ENCODE peak calls at places on chromosomes 13 and 19, in four cellular contexts. U is GM12878, P is A549, N is HCT116. W is an unnamed sample.

GRCh38 chr13:34749046-34749445 is 193.0 kb upstream of the NBEA start:
- DNase-seq in U (no peak), N (no peak), P (no peak), W (no peak)

GRCh38 chr19:17286263-17286662 is 4.6 kb downstream of the ANKLE1 start:
- DNase-seq in P (no peak), N (no peak), U (no peak), W (no peak)

GRCh38 chr13:39559838-39560237 is 43.2 kb downstream of the LHFPL6 start:
- DNase-seq in P (no peak), U (no peak), N (no peak), W (no peak)

GRCh38 chr19:4456566-4456842 is 1.1 kb downstream of the UBXN6 start:
- DNase-seq in U (no peak), N (no peak), P (no peak), W (no peak)

GRCh38 chr13:101706651-101707050 is 254.2 kb downstream of the ITGBL1 start:
- DNase-seq in U (no peak), P (peak), N (no peak), W (peak)

GRCh38 chr19:51327066-51327985 is 14.6 kb downstream of the VSIG10L start:
- DNase-seq in P (peak), N (no peak), U (no peak), W (peak)

GRCh38 chr13:108944760-108945159 is 315.3 kb downstream of the MYO16 start:
- DNase-seq in U (no peak), P (no peak), N (no peak), W (peak)

GRCh38 chr13:109684084-109684835 is 102.1 kb downstream of the IRS2 start:
- DNase-seq in U (no peak), N (no peak), P (no peak), W (no peak)

GRCh38 chr19:46716672-46717033 is 261 bp downstream of the PRKD2 start:
- DNase-seq in U (no peak), P (peak), N (no peak), W (no peak)

GRCh38 chr13:48155850-48156249 is 60.9 kb upstream of the MED4 start:
- DNase-seq in P (peak), U (peak), N (peak), W (peak)

GRCh38 chr19:47068246-47068645 is 19.8 kb upstream of the TMEM160 start:
- DNase-seq in N (no peak), P (no peak), U (no peak), W (no peak)

GRCh38 chr19:45934551-45935230 is 20.1 kb upstream of the NANOS2 start:
- DNase-seq in P (no peak), N (no peak), U (no peak), W (no peak)

GRCh38 chr19:47711652-47712239 is 1.5 kb upstream of the EHD2 start:
- DNase-seq in U (no peak), N (no peak), P (no peak), W (peak)

GRCh38 chr13:41028051-41028450 is 8.9 kb upstream of the ELF1 start:
- DNase-seq in N (no peak), P (no peak), U (no peak), W (no peak)

GRCh38 chr19:43552616-43553015 is 19.6 kb downstream of the ZNF575 start:
- DNase-seq in P (no peak), N (no peak), U (no peak), W (no peak)

GRCh38 chr13:27966641-27967202 is 2.4 kb downstream of the CDX2 start:
- DNase-seq in U (no peak), N (no peak), P (no peak), W (no peak)

GRCh38 chr19:16951529-16951928 is 62.7 kb downstream of the F2RL3 start:
- DNase-seq in P (no peak), U (no peak), N (no peak), W (no peak)

GRCh38 chr19:35262101-35262761 is 6.5 kb upstream of the USF2 start:
- DNase-seq in P (no peak), N (no peak), U (no peak), W (no peak)

GRCh38 chr19:36215276-36216171 is 618 bp downstream of the ZNF146 start:
- DNase-seq in N (no peak), P (peak), U (no peak), W (peak)

DNA sequence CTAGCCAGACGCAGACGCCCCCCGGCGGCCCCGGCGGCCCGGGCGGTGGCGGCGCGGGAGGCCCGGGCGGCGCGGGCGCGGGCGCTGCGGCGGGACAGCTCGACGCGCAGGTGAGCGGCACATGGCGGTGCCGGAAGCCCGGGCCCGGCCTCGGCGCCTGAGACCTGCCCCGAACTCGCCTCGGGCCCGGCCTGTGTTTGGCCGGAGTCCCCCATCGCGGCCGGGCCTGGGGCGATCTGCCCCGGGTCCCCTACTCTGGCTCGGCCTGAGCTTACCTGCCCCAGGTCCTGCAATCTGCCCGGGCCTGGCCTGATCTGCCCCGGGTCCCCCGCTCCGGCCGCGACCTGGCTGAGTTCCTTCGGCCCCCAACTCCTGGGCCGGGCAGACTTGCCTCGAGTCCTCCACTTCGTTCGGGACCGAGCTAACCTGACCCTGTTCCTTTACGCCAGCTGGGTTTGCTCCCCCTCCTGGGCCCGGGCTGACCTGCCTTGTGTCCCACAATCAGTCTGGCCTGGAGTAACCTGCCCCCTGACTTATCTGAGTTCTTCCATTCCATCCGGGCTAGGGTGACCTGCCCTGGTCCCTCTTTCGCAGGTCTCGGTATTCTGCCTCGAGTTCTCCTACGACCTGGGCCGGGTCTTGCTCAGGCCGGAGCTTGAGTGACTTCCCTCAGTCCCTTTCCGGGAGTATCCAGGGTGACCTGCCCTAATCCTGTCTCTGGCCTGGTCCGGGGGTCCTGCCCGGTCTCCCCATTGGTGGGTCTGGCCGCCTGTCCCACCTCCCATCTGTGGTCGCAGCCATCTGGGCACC is 777 bp downstream of the UPF1 start:
- DNase-seq in U (no peak), N (no peak), P (peak), W (peak)
- TF ChIP-seq MAX in U (no peak), N (no peak), P (no peak), W (no peak)

GRCh38 chr13:31159306-31159705 is 2.4 kb downstream of the HSPH1 start:
- DNase-seq in U (no peak), P (no peak), N (no peak), W (no peak)
- H3K4me3 ChIP-seq in U (peak), P (peak), N (no peak), W (peak)

DNA sequence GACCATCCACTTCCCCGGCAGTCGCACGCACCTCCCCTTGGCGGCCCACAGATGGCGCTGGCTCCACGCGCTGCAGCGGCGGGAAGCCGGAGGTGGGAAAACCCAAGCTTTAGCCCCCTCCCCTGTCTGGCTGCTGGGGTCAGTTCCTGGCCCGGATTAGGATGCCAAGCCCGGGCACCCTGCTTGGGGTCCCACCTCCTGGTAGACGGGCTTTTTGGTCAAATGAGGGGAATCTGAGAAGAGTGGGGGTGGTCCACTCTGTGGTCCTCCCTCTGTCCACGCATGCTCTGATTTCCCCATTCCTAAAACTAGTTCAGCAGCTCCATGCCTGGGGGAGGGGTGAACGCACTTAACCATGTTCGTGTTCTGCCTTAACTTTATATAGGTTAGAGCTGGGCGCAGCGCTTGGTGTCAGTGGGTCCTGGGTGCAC is 8.1 kb upstream of the ADGRE2 start:
- DNase-seq in P (peak), U (no peak), N (no peak), W (peak)
- TF ChIP-seq CTCF in P (peak), U (peak), N (peak), W (peak)

GRCh38 chr13:51794959-51795358 is 9.0 kb downstream of the DHRS12 start:
- DNase-seq in U (no peak), P (no peak), N (no peak), W (no peak)
- TF ChIP-seq MAX in U (no peak), P (no peak), N (no peak), W (no peak)

DNA sequence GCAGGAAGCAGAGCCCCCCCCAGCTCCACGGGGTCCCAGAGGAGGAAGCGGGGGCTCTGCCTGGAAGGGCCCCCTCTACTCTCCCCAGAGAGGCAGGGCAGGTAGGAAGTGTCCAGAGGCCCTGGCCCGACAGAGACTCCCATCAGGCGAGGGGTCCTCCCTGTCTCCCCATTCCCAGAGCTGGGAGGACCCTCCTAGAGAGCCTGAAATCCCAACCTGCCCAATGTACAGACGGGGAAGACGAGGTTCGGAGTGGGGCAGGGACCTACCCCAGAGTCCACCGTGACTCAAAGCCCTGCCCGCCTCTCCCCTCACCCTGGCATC is 1.1 kb downstream of the TLE2 start:
- DNase-seq in P (no peak), N (no peak), U (no peak), W (no peak)
- H3K4me3 ChIP-seq in P (no peak), N (peak), U (no peak), W (no peak)

GRCh38 chr13:26095846-26096245 is 44.0 kb upstream of the SHISA2 start:
- DNase-seq in N (no peak), P (no peak), U (no peak), W (no peak)
- TF ChIP-seq CTCF in N (no peak), P (no peak), U (no peak), W (no peak)

DNA sequence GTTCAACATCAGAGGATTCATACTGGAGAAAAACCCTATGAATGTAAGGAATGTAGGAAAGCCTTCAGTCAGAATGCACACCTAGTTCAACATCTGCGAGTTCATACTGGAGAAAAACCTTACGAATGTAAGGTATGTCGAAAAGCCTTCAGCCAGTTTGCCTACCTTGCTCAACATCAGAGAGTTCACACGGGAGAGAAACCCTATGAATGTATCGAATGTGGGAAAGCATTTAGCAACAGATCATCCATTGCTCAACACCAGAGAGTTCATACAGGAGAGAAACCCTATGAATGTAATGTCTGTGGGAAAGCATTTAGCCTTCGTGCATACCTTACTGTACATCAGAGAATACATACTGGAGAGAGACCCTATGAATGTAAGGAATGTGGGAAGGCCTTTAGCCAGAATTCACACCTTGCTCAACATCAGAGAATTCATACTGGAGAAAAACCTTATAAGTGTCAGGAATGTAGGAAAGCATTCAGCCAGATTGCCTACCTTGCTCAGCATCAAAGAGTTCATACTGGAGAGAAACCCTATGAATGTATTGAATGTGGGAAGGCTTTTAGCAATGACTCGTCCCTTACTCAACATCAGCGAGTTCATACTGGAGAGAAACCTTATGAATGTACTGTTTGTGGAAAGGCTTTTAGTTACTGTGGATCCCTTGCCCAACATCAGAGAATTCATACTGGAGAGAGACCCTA is 15.4 kb downstream of the ZNF570 start:
- DNase-seq in P (no peak), U (no peak), N (no peak), W (no peak)
- TF ChIP-seq MAX in P (no peak), U (no peak), N (no peak), W (no peak)

DNA sequence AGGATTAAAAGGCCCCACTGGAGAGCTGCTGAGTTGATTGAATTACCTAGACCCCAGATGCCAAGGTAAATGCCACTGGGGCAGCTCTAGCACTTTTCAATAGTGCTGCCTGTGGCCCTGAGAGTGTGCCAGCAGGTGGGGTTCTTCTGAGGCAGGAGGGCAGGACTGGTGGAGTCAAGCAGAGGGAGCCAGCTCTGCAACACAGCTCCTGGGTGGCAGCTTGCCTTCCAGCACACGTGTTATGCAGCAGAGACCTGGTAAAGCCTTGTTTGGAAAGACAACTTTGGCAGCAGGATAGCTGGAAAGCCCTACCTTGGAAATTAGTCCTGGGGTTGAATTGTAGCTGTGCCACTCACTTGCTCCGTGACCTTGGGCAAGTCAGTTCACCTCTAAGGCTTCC is 306.6 kb downstream of the ATP8A2 start:
- DNase-seq in U (no peak), N (no peak), P (no peak), W (peak)
- H3K4me3 ChIP-seq in U (no peak), N (no peak), P (no peak), W (no peak)

GRCh38 chr19:58570770-58571574 is 2.2 kb downstream of the MZF1 start:
- DNase-seq in N (no peak), P (no peak), U (no peak), W (peak)

GRCh38 chr19:58573658-58574164 is 576 bp upstream of the MZF1 start:
- DNase-seq in P (no peak), U (no peak), N (no peak), W (no peak)

GRCh38 chr19:58572026-58572817 is 913 bp downstream of the MZF1 start:
- DNase-seq in U (no peak), N (no peak), P (no peak), W (no peak)

GRCh38 chr19:58571575-58571947 is 1.6 kb downstream of the MZF1 start:
- DNase-seq in P (no peak), N (no peak), U (no peak), W (no peak)

DNA sequence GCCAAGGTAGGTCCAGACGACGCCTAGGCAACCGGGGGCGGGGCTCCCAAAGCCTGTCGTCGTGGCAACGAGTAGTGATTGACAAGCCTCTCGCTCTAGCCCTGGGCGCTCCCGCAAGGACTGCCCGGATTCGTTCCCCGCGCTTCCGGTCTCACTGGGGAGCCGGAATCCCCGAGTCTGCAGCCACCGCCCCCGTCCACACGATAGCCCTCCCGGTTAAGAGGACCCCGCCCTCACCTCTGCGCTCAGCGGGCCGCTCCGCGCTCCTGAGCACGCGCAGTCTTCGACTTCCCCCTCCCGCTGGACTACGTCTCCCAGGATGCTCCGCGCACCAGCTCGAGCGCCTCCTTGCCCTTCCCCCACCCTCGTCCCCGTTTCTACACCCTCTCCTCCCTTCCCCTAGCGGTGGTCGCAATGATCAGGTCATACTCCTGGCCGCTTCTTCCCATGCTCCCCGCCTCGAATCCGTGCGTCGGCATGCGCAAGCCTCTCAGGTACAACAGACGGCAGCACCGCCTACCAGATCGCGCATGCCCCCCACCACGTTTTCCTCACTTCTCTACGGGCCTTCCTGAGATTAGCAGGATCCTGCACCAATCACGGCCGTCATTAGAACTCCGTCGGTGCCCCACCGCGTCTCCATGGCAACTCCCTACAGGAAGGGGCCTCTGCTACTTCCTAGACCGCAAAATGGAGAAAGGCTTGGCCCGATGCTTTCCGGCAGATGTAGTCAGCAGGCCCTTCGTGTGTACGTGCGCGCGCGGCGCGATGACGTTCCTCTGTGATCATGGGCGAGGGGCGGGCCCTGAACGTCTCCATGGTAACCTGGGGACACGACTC is at the start of gene MZF1:
- DNase-seq in N (peak), U (peak), P (peak), W (peak)
- TF ChIP-seq CTCF in N (no peak), U (peak), P (no peak), W (no peak)

GRCh38 chr13:106344318-106344717 is 191.1 kb downstream of the EFNB2 start:
- DNase-seq in U (no peak), N (no peak), P (no peak), W (no peak)
- TF ChIP-seq MAX in U (no peak), N (no peak), P (no peak), W (no peak)

W was measured in NB4.